ENCODE peak calls at places on chromosomes 6 and 20, in five cellular contexts. G is coronary artery, J is tibial artery, T is K562, H is heart right ventricle. F is an unnamed sample.

GRCh38 chr6:71254323-71254722 is 34.3 kb upstream of the OGFRL1 start:
- DNase-seq in H (no peak), T (no peak), J (no peak), G (no peak), F (no peak)

GRCh38 chr20:31860431-31861345 is 9.6 kb downstream of the DUSP15 start:
- DNase-seq in G (peak; percentile 71), T (no peak), J (no peak), H (no peak), F (peak; percentile 85)

GRCh38 chr6:88872962-88873361 is 90.5 kb downstream of the RNGTT start:
- DNase-seq in J (no peak), G (no peak), H (no peak), T (no peak), F (no peak)

GRCh38 chr20:16611832-16612231 is 38.6 kb upstream of the KIF16B start:
- DNase-seq in H (no peak), G (no peak), T (no peak), J (no peak), F (no peak)

GRCh38 chr20:4082406-4083102 is 67.2 kb upstream of the RNF24 start:
- DNase-seq in T (peak; percentile 76), J (no peak), H (peak; percentile 44), G (no peak), F (peak; percentile 87)

GRCh38 chr6:22184371-22184770 is 112.5 kb downstream of the PRL start:
- DNase-seq in G (no peak), T (no peak), J (no peak), H (no peak), F (no peak)

GRCh38 chr6:130794010-130794675 is 33.1 kb upstream of the SMLR1 start:
- DNase-seq in G (no peak), J (no peak), H (no peak), T (no peak), F (no peak)

GRCh38 chr6:166775180-166775922 is 148.3 kb upstream of the RPS6KA2 start:
- DNase-seq in T (peak; percentile 80), J (peak; percentile 41), H (no peak), G (no peak), F (peak; percentile 89)

GRCh38 chr6:150138638-150139037 is 4.2 kb upstream of the PPP1R14C start:
- DNase-seq in H (no peak), T (no peak), G (no peak), J (no peak), F (peak; percentile 33)

GRCh38 chr6:170522565-170523183 is 30.4 kb downstream of the PSMB1 start:
- DNase-seq in J (no peak), T (no peak), H (no peak), G (no peak), F (peak; percentile 76)

GRCh38 chr20:38405132-38405531 is 30.0 kb downstream of the SNHG17 start:
- DNase-seq in J (no peak), G (peak; percentile 40), H (no peak), T (no peak), F (no peak)

GRCh38 chr6:90216081-90216977 is 80.3 kb downstream of the BACH2 start:
- DNase-seq in G (no peak), H (no peak), T (no peak), J (peak; percentile 31), F (peak; percentile 26)

GRCh38 chr6:144897441-144897921 is 612.3 kb downstream of the UTRN start:
- DNase-seq in G (no peak), J (no peak), H (no peak), T (no peak), F (no peak)

GRCh38 chr6:50285735-50286134 is 236.0 kb upstream of the DEFB112 start:
- DNase-seq in T (no peak), G (no peak), H (no peak), J (no peak), F (no peak)

GRCh38 chr20:54123587-54124180 is 50.1 kb downstream of the CYP24A1 start:
- DNase-seq in H (no peak), G (no peak), J (no peak), T (no peak), F (peak; percentile 83)

GRCh38 chr20:37564388-37565133 is 36.9 kb upstream of the BLCAP start:
- DNase-seq in H (peak; percentile 49), T (peak; percentile 76), J (no peak), G (no peak), F (peak; percentile 83)

GRCh38 chr6:93219447-93219846 is 199.9 kb downstream of the EPHA7 start:
- DNase-seq in T (no peak), J (no peak), G (no peak), H (no peak), F (no peak)

DNA sequence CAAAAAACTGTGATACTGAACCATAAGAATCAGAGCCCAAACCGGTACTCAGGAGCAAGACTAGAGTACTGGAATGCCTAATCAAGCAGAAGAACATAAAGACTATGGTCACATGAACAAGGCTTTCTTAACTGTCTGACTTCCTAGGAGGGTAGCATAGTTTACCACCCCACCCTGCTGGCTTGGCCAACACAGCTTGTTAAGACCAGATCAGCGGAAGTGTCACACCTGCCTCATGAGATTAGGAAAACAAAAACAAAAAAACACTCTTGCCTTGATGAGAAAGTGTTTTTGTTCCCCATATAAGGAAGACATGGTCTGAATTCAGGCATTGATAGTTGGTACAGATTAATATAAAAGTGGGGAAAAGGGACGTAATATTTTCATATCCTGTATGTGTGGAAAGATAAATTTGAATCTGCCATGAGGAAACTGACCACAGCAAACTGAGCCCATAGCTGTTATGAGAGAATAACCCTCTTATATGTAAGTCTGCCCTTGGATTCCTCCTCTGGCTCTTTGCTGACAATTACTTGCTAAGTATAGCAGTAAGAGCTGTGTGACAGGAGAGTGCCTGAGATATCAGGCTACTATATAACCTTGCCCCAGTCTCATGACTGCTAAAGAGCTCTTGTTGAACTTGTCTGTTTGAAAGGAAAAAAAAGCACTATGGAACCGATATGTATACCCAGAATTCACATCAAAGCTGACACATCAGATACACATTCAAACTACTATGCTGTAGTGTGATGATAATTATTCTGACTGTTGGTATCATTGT is 197.1 kb downstream of the EPHA7 start:
- DNase-seq in H (no peak), J (no peak), T (no peak), G (no peak), F (no peak)
- H3K4me3 ChIP-seq in H (no peak overlapping the region), J (no peak overlapping the region), T (no peak overlapping the region), G (no peak overlapping the region), F (no peak overlapping the region)

DNA sequence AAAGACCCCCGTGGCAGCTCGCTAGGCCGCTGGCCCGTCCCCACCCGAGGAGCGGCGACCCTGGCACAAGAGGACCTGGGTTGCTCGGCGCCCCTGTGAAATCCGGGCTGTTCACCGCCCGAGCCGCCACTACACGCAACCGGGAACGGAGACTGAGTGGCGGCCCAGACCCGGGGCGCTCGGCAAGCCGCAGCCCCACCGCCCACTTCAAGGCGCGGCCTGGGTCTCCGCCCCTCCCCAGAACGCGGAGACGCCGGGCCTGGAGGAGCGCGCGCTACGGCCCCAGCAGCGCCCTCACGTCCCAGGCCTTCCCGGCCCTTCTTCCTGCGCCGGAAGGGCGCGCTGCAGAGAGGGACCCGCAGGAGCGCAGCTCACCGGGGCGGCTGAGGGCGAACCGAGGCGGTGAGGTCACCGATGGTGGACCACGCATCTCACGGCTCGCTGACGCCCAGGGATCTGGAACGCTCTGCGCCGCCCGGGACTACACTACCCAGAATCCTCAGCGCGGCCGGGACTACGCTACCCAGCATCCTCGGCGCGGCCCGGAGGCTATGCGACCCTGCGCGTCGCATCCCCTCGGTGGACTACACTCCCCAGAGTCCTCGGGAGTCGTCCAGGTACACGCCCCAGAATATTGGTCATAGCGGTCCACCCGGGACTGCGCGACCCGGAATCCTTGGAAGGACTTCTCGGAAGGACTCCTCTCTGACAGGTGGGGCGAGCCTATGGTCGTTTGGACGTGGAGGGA is at the start of gene ZNF337:
- DNase-seq in G (peak; percentile 98), J (peak; percentile 94), H (peak; percentile 96), T (peak; percentile 89), F (peak; percentile 95)
- TF ChIP-seq CTCF in G (no peak), J (peak; percentile 7), H (peak; percentile 44), T (peak; percentile 19), F (no peak)

GRCh38 chr6:26122402-26122792 is 35.2 kb downstream of the HFE start:
- DNase-seq in G (no peak), J (no peak), T (peak; percentile 34), H (no peak), F (peak; percentile 68)
- H3K4me3 ChIP-seq in G (peak overlapping the region; percentile 85), J (peak overlapping the region; percentile 94), T (peak overlapping the region; percentile 72), H (peak overlapping the region; percentile 2), F (peak overlapping the region; percentile 61)

DNA sequence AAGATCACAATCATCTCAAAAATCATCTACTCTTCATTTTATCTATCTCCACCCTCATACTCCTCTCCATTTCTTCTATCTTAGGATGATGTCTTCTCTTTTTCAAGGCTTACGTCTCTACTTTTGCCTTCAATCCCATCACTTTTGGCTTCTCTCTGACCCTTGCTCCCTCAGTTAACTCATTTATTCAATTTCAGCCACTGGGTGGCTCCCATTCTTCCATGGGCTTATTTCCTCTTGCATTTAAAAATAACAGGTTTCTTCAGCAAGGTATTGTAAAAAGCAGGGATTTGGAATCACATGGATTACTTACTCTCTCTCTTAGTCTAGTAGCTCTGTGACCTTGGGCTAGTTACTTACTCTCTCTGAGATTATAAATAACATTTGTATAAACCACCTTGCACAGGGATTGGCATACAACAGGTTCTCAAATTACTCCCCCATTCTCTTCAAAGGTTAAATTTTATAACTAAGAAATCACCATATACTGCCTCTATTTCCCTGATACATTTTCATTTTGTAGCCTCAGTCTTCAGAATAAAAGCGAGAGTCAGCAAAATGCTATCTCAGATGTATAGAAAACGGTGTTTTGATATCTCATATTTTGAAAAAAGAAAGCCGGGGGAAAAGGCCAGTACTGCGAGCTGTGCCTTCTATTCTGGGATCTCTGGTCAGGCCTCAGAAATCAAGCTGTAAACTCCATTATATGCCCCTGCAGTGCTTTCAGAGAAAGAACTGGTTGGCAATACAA is 5.5 kb downstream of the ZSCAN12 start:
- DNase-seq in T (no peak), G (no peak), H (no peak), J (no peak), F (peak; percentile 34)
- TF ChIP-seq CTCF in T (peak; percentile 53), G (no peak), H (no peak), J (no peak), F (peak; percentile 55)

F was measured in GM23338.